ENCODE peak calls at places on chromosomes 16 and 17, in seven cellular contexts. L is heart right ventricle, F is NCI-H2081 treated with DMSO at 0.1 percent for 48 hours, I is fibroblast of lung, C is non-pigmented ciliary epithelial cell, Y is suprapubic skin, D is neural crest cell. B is an unnamed sample.

GRCh38 chr16:48126801-48127644 is 28.8 kb downstream of the ABCC12 start:
- DNase-seq in L (no peak), F (no peak), I (peak; percentile 99), C (peak; percentile 96), Y (no peak), D (no peak), B (peak; percentile 15)

GRCh38 chr16:25027781-25028180 is 12.6 kb upstream of the ARHGAP17 start:
- DNase-seq in L (no peak), F (no peak), I (no peak), C (no peak), Y (no peak), D (no peak), B (no peak)

GRCh38 chr17:9986754-9987382 is 81.8 kb upstream of the RCVRN start:
- DNase-seq in L (no peak), F (no peak), I (no peak), C (no peak), Y (peak; percentile 60), D (no peak), B (no peak)

GRCh38 chr16:53433509-53433908 is 762 bp upstream of the RBL2 start:
- DNase-seq in L (no peak), F (no peak), I (no peak), C (no peak), Y (no peak), D (no peak), B (peak; percentile 46)

GRCh38 chr16:30051518-30051917 is 14.0 kb upstream of the ALDOA start:
- DNase-seq in L (no peak), F (no peak), I (peak; percentile 86), C (no peak), Y (no peak), D (no peak), B (no peak)

GRCh38 chr16:86092586-86093480 is 193.9 kb downstream of the IRF8 start:
- DNase-seq in L (no peak), F (no peak), I (no peak), C (no peak), Y (peak; percentile 78), D (no peak), B (no peak)

GRCh38 chr16:46757339-46758050 is 9.4 kb upstream of the MYLK3 start:
- DNase-seq in L (peak; percentile 87), F (no peak), I (no peak), C (no peak), Y (no peak), D (no peak), B (peak; percentile 28)

GRCh38 chr17:43851744-43852143 is 4.8 kb downstream of the CD300LG start:
- DNase-seq in L (no peak), F (no peak), I (no peak), C (no peak), Y (no peak), D (no peak), B (no peak)

GRCh38 chr17:8583954-8584353 is 46.6 kb downstream of the MYH10 start:
- DNase-seq in L (no peak), F (no peak), I (no peak), C (no peak), Y (no peak), D (no peak), B (no peak)

GRCh38 chr17:30299000-30299399 is 7.3 kb upstream of the BLMH start:
- DNase-seq in L (no peak), F (no peak), I (no peak), C (no peak), Y (no peak), D (no peak), B (no peak)

B was measured in prostate gland.